ENCODE peak calls at places on chromosomes 2 and 18, in six cellular contexts. H is AG09319; M is CD8-positive, alpha-beta T cell; G is HepG2; Y is stomach; I is A549. E is an unnamed sample.

GRCh38 chr2:32442020-32442467 is 85.2 kb downstream of the BIRC6 start:
- DNase-seq in H (no peak), M (no peak), G (peak; percentile 90), Y (no peak), I (no peak), E (no peak)

GRCh38 chr18:45208164-45208563 is 407.1 kb upstream of the SLC14A2 start:
- DNase-seq in H (no peak), M (no peak), G (no peak), Y (no peak), I (no peak), E (no peak)

GRCh38 chr2:33372940-33373553 is 103.4 kb upstream of the RASGRP3 start:
- DNase-seq in H (no peak), M (peak; percentile 16), G (peak; percentile 45), Y (no peak), I (peak; percentile 77), E (peak; percentile 70)

GRCh38 chr2:75703617-75704016 is 7.1 kb downstream of the GCFC2 start:
- DNase-seq in H (no peak), M (no peak), G (no peak), Y (no peak), I (no peak), E (no peak)

GRCh38 chr2:100603945-100604633 is 41.3 kb downstream of the PDCL3 start:
- DNase-seq in H (no peak), M (no peak), G (no peak), Y (no peak), I (no peak), E (no peak)

GRCh38 chr18:36075862-36076587 is 8.7 kb upstream of the RPRD1A start:
- DNase-seq in H (peak; percentile 59), M (no peak), G (peak; percentile 58), Y (no peak), I (peak; percentile 69), E (peak; percentile 97)

GRCh38 chr2:128362186-128362888 is 43.7 kb upstream of the HS6ST1 start:
- DNase-seq in H (no peak), M (no peak), G (no peak), Y (no peak), I (no peak), E (no peak)

GRCh38 chr2:119864318-119864717 is 104.6 kb downstream of the PTPN4 start:
- DNase-seq in H (no peak), M (no peak), G (no peak), Y (no peak), I (no peak), E (peak; percentile 38)

GRCh38 chr2:28664120-28664842 is 87.3 kb upstream of the PPP1CB start:
- DNase-seq in H (no peak), M (no peak), G (peak; percentile 58), Y (peak; percentile 64), I (no peak), E (no peak)

GRCh38 chr2:101628050-101628392 is 69.5 kb upstream of the MAP4K4 start:
- DNase-seq in H (no peak), M (no peak), G (no peak), Y (no peak), I (no peak), E (no peak)

GRCh38 chr18:9804517-9805104 is 81.2 kb upstream of the TXNDC2 start:
- DNase-seq in H (no peak), M (no peak), G (no peak), Y (no peak), I (no peak), E (no peak)

GRCh38 chr2:10407432-10407831 is 40.7 kb downstream of the ODC1 start:
- DNase-seq in H (no peak), M (no peak), G (no peak), Y (no peak), I (no peak), E (no peak)

GRCh38 chr2:73930386-73930785 is 3.7 kb downstream of the DGUOK start:
- DNase-seq in H (no peak), M (no peak), G (no peak), Y (no peak), I (no peak), E (no peak)

GRCh38 chr2:233460726-233461431 is 105.7 kb downstream of the USP40 start:
- DNase-seq in H (no peak), M (no peak), G (peak; percentile 84), Y (peak; percentile 74), I (no peak), E (no peak)

GRCh38 chr2:226579519-226579918 is 220.1 kb downstream of the IRS1 start:
- DNase-seq in H (no peak), M (no peak), G (no peak), Y (no peak), I (no peak), E (peak; percentile 62)

GRCh38 chr2:202681688-202682205 is 47.0 kb downstream of the FAM117B start:
- DNase-seq in H (no peak), M (no peak), G (no peak), Y (no peak), I (no peak), E (no peak)

GRCh38 chr2:33246432-33246831 is 230.0 kb upstream of the RASGRP3 start:
- DNase-seq in H (no peak), M (no peak), G (no peak), Y (no peak), I (no peak), E (no peak)

GRCh38 chr2:115165529-115166109 is 723.2 kb downstream of the DPP10 start:
- DNase-seq in H (no peak), M (no peak), G (peak; percentile 43), Y (no peak), I (peak; percentile 36), E (peak; percentile 38)

GRCh38 chr18:58225101-58225500 is 181.1 kb downstream of the NEDD4L start:
- DNase-seq in H (no peak), M (no peak), G (no peak), Y (no peak), I (no peak), E (peak; percentile 66)

GRCh38 chr2:141728886-141729285 is 401.9 kb downstream of the LRP1B start:
- DNase-seq in H (no peak), M (no peak), G (no peak), Y (no peak), I (no peak), E (no peak)

GRCh38 chr2:157246212-157247067 is 11.1 kb upstream of the GALNT5 start:
- DNase-seq in H (peak; percentile 52), M (no peak), G (no peak), Y (no peak), I (peak; percentile 63), E (peak; percentile 99)

GRCh38 chr2:144702051-144702450 is 182.1 kb upstream of the ZEB2 start:
- DNase-seq in H (no peak), M (no peak), G (no peak), Y (no peak), I (no peak), E (no peak)

GRCh38 chr2:240129731-240130392 is 6.2 kb downstream of the COPS9 start:
- DNase-seq in H (no peak), M (no peak), G (no peak), Y (no peak), I (no peak), E (no peak)

GRCh38 chr2:85814802-85815550 is 61.2 kb downstream of the ATOH8 start:
- DNase-seq in H (no peak), M (no peak), G (no peak), Y (no peak), I (no peak), E (no peak)

GRCh38 chr2:240960309-240960962 is 38.0 kb upstream of the SNED1 start:
- DNase-seq in H (peak; percentile 38), M (no peak), G (peak; percentile 97), Y (peak; percentile 65), I (no peak), E (no peak)

GRCh38 chr2:111094686-111095085 is 26.0 kb upstream of the BCL2L11 start:
- DNase-seq in H (no peak), M (no peak), G (no peak), Y (no peak), I (no peak), E (no peak)
- TF ChIP-seq CTCF in H (no peak), M (no peak), G (no peak), Y (no peak), I (no peak), E (no peak)

DNA sequence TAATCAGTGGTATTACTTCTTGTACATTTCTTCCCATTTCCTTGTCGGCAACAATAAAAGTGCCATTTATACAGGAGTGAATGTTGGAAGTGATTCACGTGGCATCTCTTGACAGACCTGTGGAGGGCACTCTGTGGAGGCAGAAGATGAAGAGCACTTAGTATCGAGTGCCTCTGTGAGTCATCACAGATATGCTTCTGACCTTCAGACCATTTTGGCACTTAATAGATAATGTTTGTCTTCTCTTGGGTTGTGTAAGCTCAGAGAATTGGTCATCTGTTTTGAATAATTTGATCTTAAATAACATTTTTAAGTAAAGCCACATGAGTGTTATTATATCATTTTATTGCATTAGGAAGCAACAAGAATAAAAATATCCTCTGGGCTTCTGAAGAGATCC is 305.5 kb downstream of the PTPRM start:
- DNase-seq in H (peak; percentile 57), M (no peak), G (peak; percentile 87), Y (no peak), I (peak; percentile 92), E (peak; percentile 90)
- TF ChIP-seq CTCF in H (peak; percentile 43), M (no peak), G (peak; percentile 56), Y (no peak), I (peak; percentile 54), E (peak; percentile 41)

DNA sequence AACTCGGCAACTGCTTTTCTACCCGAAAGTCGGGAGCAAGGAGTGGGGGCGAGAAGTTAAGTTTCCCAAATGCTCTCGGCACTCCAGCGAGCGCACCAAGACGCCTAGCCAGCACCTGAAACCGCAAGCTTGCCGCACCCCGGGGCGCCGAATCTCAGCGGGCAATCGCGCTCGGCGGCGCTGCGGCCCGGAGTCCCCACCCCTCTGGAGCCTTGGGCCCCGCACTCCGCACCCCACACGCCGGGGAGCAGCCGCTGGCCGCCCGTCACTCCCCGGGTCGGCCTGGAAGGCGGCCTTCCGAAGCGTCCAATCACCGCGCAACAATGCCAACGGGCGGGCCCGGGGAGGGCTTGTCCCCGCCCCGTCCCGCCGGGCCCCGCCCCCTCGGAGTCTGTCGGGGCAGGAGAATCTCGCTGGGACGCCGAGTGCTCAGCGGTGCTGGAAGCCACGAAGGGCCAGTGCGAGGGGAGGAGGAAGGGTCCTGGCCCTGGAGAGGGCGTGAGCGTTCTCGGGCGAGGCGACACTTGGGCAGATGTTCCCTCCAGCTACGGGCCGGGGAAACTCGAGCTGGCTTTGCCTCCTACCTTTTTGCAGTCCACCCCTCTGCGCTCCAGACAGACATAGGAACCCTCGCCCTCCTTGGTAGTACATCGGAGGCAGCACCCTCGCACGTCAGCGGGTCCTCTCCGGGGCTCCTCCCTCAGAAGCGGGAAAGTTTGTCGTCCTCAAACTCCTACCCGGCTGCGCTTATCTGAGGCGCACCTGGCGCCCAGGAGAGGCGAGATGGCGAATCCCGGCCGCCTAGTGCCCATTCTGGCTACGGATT is 1.1 kb upstream of the ZBTB7C start:
- DNase-seq in H (peak; percentile 37), M (peak; percentile 38), G (peak; percentile 65), Y (peak; percentile 94), I (peak; percentile 80), E (peak; percentile 77)
- TF ChIP-seq CTCF in H (no peak), M (no peak), G (no peak), Y (no peak), I (no peak), E (no peak)

GRCh38 chr2:133433455-133434451 is 134.5 kb downstream of the NCKAP5 start:
- DNase-seq in H (no peak), M (no peak), G (no peak), Y (no peak), I (no peak), E (no peak)

GRCh38 chr2:133439281-133439920 is 128.9 kb downstream of the NCKAP5 start:
- DNase-seq in H (no peak), M (no peak), G (no peak), Y (no peak), I (no peak), E (peak; percentile 72)

GRCh38 chr2:133431289-133431688 is 137.0 kb downstream of the NCKAP5 start:
- DNase-seq in H (no peak), M (no peak), G (no peak), Y (no peak), I (peak; percentile 38), E (peak; percentile 86)

GRCh38 chr2:133438026-133438425 is 130.2 kb downstream of the NCKAP5 start:
- DNase-seq in H (no peak), M (no peak), G (no peak), Y (no peak), I (no peak), E (no peak)

GRCh38 chr2:133434962-133435668 is 133.1 kb downstream of the NCKAP5 start:
- DNase-seq in H (peak; percentile 14), M (no peak), G (no peak), Y (no peak), I (peak; percentile 91), E (peak; percentile 93)
- TF ChIP-seq CTCF in H (no peak), M (no peak), G (no peak), Y (no peak), I (no peak), E (peak; percentile 30)